ENCODE peak calls at places on chromosomes 3 and 15, in seven cellular contexts. R is A549; I is right cardiac atrium; A is CD4-positive, CD25-positive, alpha-beta regulatory T cell; K is fibroblast of lung; U is Panc1; G is CD8-positive, alpha-beta memory T cell. O is an unnamed sample. For H3K4me1, the result is how much of the 10 kb centered on the place peaks cover.

GRCh38 chr15:71098920-71099319 is 16.4 kb upstream of the THSD4 start:
- DNase-seq in U (no peak), G (no peak), A (no peak), R (no peak), I (no peak), K (no peak), O (no peak)

GRCh38 chr3:151112731-151113130 is 27.3 kb downstream of the MED12L start:
- DNase-seq in K (no peak), R (no peak), G (no peak), U (no peak), A (no peak), I (no peak), O (no peak)

GRCh38 chr3:15050405-15051092 is 14.6 kb downstream of the MRPS25 start:
- DNase-seq in A (no peak), G (no peak), K (no peak), R (no peak), U (no peak), I (no peak), O (no peak)

GRCh38 chr15:86611392-86612040 is 531.8 kb downstream of the AGBL1 start:
- DNase-seq in U (peak), G (no peak), K (peak), R (peak), A (peak), I (no peak), O (no peak)

GRCh38 chr15:41396111-41396510 is 6.2 kb downstream of the NDUFAF1 start:
- DNase-seq in I (no peak), A (no peak), G (no peak), U (no peak), K (no peak), R (no peak), O (no peak)

GRCh38 chr15:53830707-53831386 is 71.4 kb upstream of the WDR72 start:
- DNase-seq in G (no peak), I (no peak), R (peak), K (no peak), U (no peak), A (no peak), O (no peak)

GRCh38 chr3:49501258-49501609 is 31.2 kb downstream of the DAG1 start:
- DNase-seq in R (no peak), G (no peak), A (no peak), U (no peak), I (no peak), K (no peak), O (no peak)

GRCh38 chr15:57158589-57158988 is 217.7 kb upstream of the CGNL1 start:
- DNase-seq in I (no peak), G (no peak), K (peak), U (no peak), R (peak), A (no peak), O (no peak)

GRCh38 chr3:175726228-175726627 is 867.1 kb downstream of the NAALADL2 start:
- DNase-seq in K (no peak), U (no peak), R (no peak), I (no peak), A (no peak), G (no peak), O (peak)

GRCh38 chr15:96047255-96047931 is 283.1 kb upstream of the NR2F2 start:
- DNase-seq in K (peak), U (no peak), A (no peak), G (no peak), R (no peak), I (no peak), O (no peak)

GRCh38 chr3:81592101-81592500 is 169.3 kb downstream of the GBE1 start:
- DNase-seq in R (peak), K (peak), I (no peak), G (no peak), A (no peak), U (no peak), O (no peak)

GRCh38 chr3:43531835-43532234 is 90.0 kb downstream of the ANO10 start:
- DNase-seq in G (no peak), I (no peak), R (peak), A (no peak), U (peak), K (peak), O (no peak)

GRCh38 chr15:73607405-73607804 is 25.8 kb downstream of the NPTN start:
- DNase-seq in G (no peak), K (no peak), R (no peak), A (no peak), I (no peak), U (no peak), O (no peak)

GRCh38 chr15:95557226-95558046 is 773.1 kb upstream of the NR2F2 start:
- DNase-seq in K (peak), R (peak), A (no peak), I (peak), G (no peak), U (peak), O (no peak)

GRCh38 chr3:23938657-23939056 is 6.4 kb upstream of the NR1D2 start:
- DNase-seq in U (no peak), A (no peak), K (no peak), R (no peak), I (no peak), G (no peak), O (no peak)

GRCh38 chr15:26013946-26014345 is 150.8 kb upstream of the ATP10A start:
- DNase-seq in U (no peak), A (no peak), K (no peak), G (no peak), I (no peak), R (no peak), O (no peak)

GRCh38 chr15:79310985-79311900 is at the start of gene TMED3:
- DNase-seq in I (peak), G (peak), U (peak), R (peak), A (peak), K (peak), O (peak)

GRCh38 chr3:10977864-10978510 is 14.6 kb upstream of the SLC6A1 start:
- DNase-seq in G (no peak), I (no peak), A (no peak), U (no peak), K (peak), R (no peak), O (no peak)

GRCh38 chr15:94080989-94081605 is 150.3 kb upstream of the MCTP2 start:
- DNase-seq in G (no peak), A (no peak), U (no peak), K (no peak), I (no peak), R (no peak), O (no peak)

GRCh38 chr3:102225407-102226132 is 209.2 kb upstream of the ZPLD1 start:
- DNase-seq in G (peak), R (peak), I (no peak), U (no peak), A (peak), K (peak), O (peak)

GRCh38 chr15:91896656-91897055 is 43.1 kb downstream of the SLCO3A1 start:
- DNase-seq in R (no peak), K (no peak), U (no peak), A (no peak), I (no peak), G (no peak), O (no peak)

GRCh38 chr3:61650276-61650675 is 88.9 kb downstream of the PTPRG start:
- DNase-seq in I (no peak), R (no peak), A (no peak), U (no peak), G (no peak), K (peak), O (no peak)

GRCh38 chr15:36642311-36642710 is 62.9 kb downstream of the CDIN1 start:
- DNase-seq in A (no peak), U (no peak), G (no peak), I (no peak), K (no peak), R (no peak), O (no peak)

GRCh38 chr3:172134352-172134751 is 95.0 kb downstream of the FNDC3B start:
- DNase-seq in R (no peak), A (peak), U (no peak), I (no peak), K (no peak), G (no peak), O (no peak)

GRCh38 chr3:87161486-87161885 is 65.6 kb upstream of the CHMP2B start:
- DNase-seq in G (no peak), A (no peak), I (no peak), R (peak), K (no peak), U (no peak), O (peak)

GRCh38 chr3:134392336-134392983 is 18.2 kb upstream of the AMOTL2 start:
- DNase-seq in A (no peak), G (no peak), K (peak), R (no peak), I (peak), U (no peak), O (no peak)

GRCh38 chr3:162525052-162525451 is 1028.4 kb downstream of the OTOL1 start:
- DNase-seq in U (no peak), A (no peak), G (no peak), R (no peak), I (no peak), K (peak), O (no peak)

GRCh38 chr3:134651347-134652041 is 672 bp upstream of the KY start:
- DNase-seq in G (no peak), K (peak), A (no peak), R (no peak), U (no peak), I (peak), O (no peak)

GRCh38 chr15:48781481-48782081 is 29.3 kb downstream of the CEP152 start:
- DNase-seq in G (no peak), R (no peak), U (no peak), I (no peak), A (no peak), K (no peak), O (no peak)

GRCh38 chr15:71093089-71094024 is 21.9 kb upstream of the THSD4 start:
- DNase-seq in R (peak), K (peak), I (no peak), G (no peak), U (no peak), A (no peak), O (no peak)

GRCh38 chr15:64460206-64460736 is at the start of gene ZNF609:
- DNase-seq in I (peak), R (peak), A (peak), K (peak), U (peak), G (peak), O (peak)

GRCh38 chr3:22496641-22497040 is 706.5 kb upstream of the UBE2E2 start:
- DNase-seq in K (no peak), G (no peak), U (no peak), A (no peak), I (no peak), R (no peak), O (no peak)

GRCh38 chr15:74433592-74434259 is at the start of gene SEMA7A:
- DNase-seq in U (no peak), G (peak), K (peak), R (peak), A (peak), I (peak), O (peak)

GRCh38 chr3:106447902-106448301 is 579.1 kb upstream of the CBLB start:
- DNase-seq in R (no peak), U (no peak), I (no peak), G (no peak), A (no peak), K (no peak), O (no peak)

GRCh38 chr3:72274511-72275295 is 489.8 kb upstream of the PROK2 start:
- DNase-seq in U (no peak), R (peak), K (peak), A (peak), I (peak), G (peak), O (no peak)

GRCh38 chr3:103127737-103128136 is 692.9 kb downstream of the ZPLD1 start:
- DNase-seq in R (no peak), A (no peak), I (no peak), K (peak), U (no peak), G (no peak), O (no peak)

GRCh38 chr15:50119063-50119700 is at the start of gene ATP8B4:
- DNase-seq in G (no peak), I (no peak), U (no peak), R (no peak), K (no peak), A (peak), O (no peak)

GRCh38 chr3:80556728-80557127 is 788.9 kb upstream of the ROBO1 start:
- DNase-seq in G (no peak), U (no peak), A (no peak), I (no peak), K (no peak), R (no peak), O (no peak)

GRCh38 chr3:121232309-121233225 is 313.2 kb downstream of the POLQ start:
- DNase-seq in I (peak), K (no peak), G (no peak), R (no peak), A (no peak), U (no peak), O (no peak)

DNA sequence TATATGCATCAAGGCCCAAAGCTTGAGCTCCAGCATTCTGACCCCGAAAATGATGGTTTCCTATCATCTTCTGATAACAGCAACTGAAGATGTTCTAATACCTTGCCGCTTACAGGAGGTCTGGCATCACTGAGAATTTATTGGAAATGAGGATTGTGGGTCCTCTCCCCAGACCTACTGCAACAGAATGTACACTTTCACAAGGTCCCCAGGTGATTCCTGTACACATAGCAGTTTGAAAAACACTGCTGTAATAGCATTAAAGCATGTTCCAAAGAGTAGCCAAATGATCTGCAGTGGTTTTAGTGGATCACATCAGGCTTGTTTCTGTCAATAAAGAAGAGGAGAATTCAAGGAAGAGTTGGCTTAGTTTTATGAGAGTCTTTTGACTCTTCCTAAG is 11.3 kb downstream of the TGFBR2 start:
- DNase-seq in K (no peak), U (no peak), I (no peak), G (no peak), R (no peak), A (no peak), O (no peak)
- H3K4me1 ChIP-seq in K (under half), U (under half), I (under half), G (half or more), R (half or more), A (half or more), O (under half)

DNA sequence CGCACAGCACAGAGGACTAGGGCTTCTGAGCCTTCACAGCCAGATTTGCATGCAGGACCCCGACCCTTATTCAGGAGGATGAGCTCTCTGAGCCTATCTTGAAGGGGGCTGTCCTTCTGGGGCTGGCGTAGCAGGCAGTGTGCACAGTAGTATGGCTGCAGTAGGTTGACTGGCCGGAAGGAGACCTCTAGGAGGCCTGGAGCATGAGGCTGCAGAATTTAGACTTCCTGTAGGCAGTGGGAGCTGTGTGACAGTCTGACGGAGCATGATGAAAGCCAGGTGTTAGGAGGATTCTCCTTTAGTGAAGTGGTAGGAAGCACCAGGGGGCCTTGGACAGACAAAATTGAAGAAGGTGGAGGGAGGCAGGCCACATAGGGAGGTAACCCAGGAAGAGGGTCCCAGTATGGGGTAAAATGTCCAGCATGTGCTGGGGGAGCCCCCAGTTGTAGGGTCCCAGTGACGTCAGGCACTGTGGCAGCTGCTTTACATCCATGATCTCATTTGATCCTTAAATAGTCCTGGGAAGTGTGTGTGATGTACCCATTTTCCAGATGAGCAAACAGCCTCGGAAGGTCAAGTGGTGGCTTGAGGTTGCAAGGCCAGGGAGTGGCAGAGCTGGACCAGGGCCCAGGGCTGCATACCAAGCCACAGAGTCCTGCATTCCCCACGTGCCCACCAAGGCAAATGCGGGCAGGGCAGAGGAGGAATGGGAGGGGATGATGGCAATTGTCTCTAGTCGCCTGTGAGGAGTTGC is 36.1 kb downstream of the SPSB4 start:
- DNase-seq in U (no peak), G (no peak), K (no peak), A (no peak), I (no peak), R (peak), O (no peak)
- H3K4me1 ChIP-seq in U (under half), G (under half), K (under half), A (under half), I (under half), R (under half), O (half or more)

GRCh38 chr3:45986303-45986982 is 9.2 kb downstream of the FYCO1 start:
- DNase-seq in R (peak), I (peak), U (peak), K (peak), G (no peak), A (no peak), O (no peak)
- H3K4me1 ChIP-seq in R (under half), I (under half), U (under half), K (half or more), G (half or more), A (half or more), O (under half)

DNA sequence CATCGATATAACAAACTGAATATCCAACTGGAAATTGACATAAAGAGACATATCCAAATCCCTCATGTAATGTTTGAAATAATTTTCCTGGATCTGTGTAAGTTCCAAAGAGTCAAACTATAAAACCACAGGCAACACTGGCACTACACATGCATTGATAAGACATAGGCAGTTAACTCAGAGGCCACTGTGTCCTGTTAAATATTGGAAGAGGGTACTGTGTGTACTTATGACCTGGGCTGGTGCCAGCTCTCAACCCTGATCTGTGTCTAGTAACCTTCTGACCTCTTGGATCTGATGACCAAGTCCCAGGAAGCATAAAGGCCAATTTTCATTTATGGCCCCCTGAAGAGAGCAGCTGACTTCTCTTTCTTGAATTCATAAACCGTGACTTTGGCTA is 4.5 kb downstream of the NR1I2 start:
- DNase-seq in A (no peak), K (no peak), G (no peak), I (no peak), R (no peak), U (no peak), O (no peak)
- H3K4me1 ChIP-seq in A (under half), K (under half), G (under half), I (under half), R (under half), U (under half), O (under half)

GRCh38 chr3:197369545-197369944 is 71.1 kb upstream of the DLG1 start:
- DNase-seq in K (no peak), I (no peak), A (no peak), G (no peak), R (no peak), U (no peak), O (no peak)
- H3K4me1 ChIP-seq in K (under half), I (under half), A (under half), G (under half), R (under half), U (under half), O (under half)